ENCODE peak calls at places on chromosomes 2 and 18, in eight cellular contexts. R is GM12865; I is stimulated activated naive CD4-positive, alpha-beta T cell; H is AML-193; M is ACHN; S is heart left ventricle; K is H9; X is NCI-H510A. F is an unnamed sample.
A peak's percentile ranks its signal among the peaks of the same experiment; 100 is the strongest.

GRCh38 chr2:10400568-10400977 is 47.6 kb downstream of the ODC1 start:
- DNase-seq in R (peak; percentile 42), I (no peak), H (peak; percentile 59), M (no peak), S (peak; percentile 63), K (no peak), X (no peak), F (no peak)

GRCh38 chr2:162072976-162073775 is 839 bp downstream of the DPP4 start:
- DNase-seq in R (no peak), I (no peak), H (no peak), M (peak; percentile 18), S (no peak), K (no peak), X (no peak), F (no peak)

GRCh38 chr2:82539222-82539621 is 1919.9 kb downstream of the SUCLG1 start:
- DNase-seq in R (no peak), I (no peak), H (no peak), M (no peak), S (no peak), K (no peak), X (no peak), F (no peak)

GRCh38 chr2:219509780-219510511 is 4.3 kb upstream of the ASIC4 start:
- DNase-seq in R (peak; percentile 35), I (peak; percentile 40), H (peak; percentile 42), M (peak; percentile 75), S (peak; percentile 60), K (peak; percentile 87), X (no peak), F (no peak)

GRCh38 chr2:85924522-85924921 is 35.7 kb upstream of the ST3GAL5 start:
- DNase-seq in R (peak; percentile 10), I (no peak), H (no peak), M (no peak), S (peak; percentile 59), K (no peak), X (no peak), F (no peak)

GRCh38 chr2:74325815-74326214 is 17.4 kb downstream of the SLC4A5 start:
- DNase-seq in R (no peak), I (no peak), H (no peak), M (no peak), S (no peak), K (no peak), X (no peak), F (no peak)

GRCh38 chr2:124296470-124296869 is 271.4 kb downstream of the CNTNAP5 start:
- DNase-seq in R (no peak), I (no peak), H (no peak), M (no peak), S (no peak), K (no peak), X (no peak), F (no peak)

GRCh38 chr2:126802774-126803421 is 95.8 kb upstream of the TEX51 start:
- DNase-seq in R (no peak), I (no peak), H (no peak), M (no peak), S (no peak), K (peak; percentile 26), X (no peak), F (no peak)

GRCh38 chr18:8469793-8470192 is 139.4 kb upstream of the RAB12 start:
- DNase-seq in R (no peak), I (no peak), H (no peak), M (no peak), S (no peak), K (no peak), X (no peak), F (no peak)

GRCh38 chr2:8496617-8497016 is 185.2 kb upstream of the ID2 start:
- DNase-seq in R (no peak), I (no peak), H (no peak), M (no peak), S (no peak), K (no peak), X (no peak), F (no peak)

GRCh38 chr2:15747698-15748471 is 156.2 kb downstream of the DDX1 start:
- DNase-seq in R (no peak), I (no peak), H (no peak), M (no peak), S (no peak), K (peak; percentile 84), X (no peak), F (no peak)

GRCh38 chr2:74269667-74270066 is 71.3 kb downstream of the MTHFD2 start:
- DNase-seq in R (no peak), I (no peak), H (no peak), M (no peak), S (no peak), K (no peak), X (no peak), F (no peak)

GRCh38 chr2:135337066-135337465 is 194.0 kb downstream of the ZRANB3 start:
- DNase-seq in R (no peak), I (no peak), H (no peak), M (no peak), S (no peak), K (no peak), X (no peak), F (no peak)

GRCh38 chr2:186575302-186575701 is 14.6 kb upstream of the ITGAV start:
- DNase-seq in R (peak; percentile 24), I (no peak), H (peak; percentile 63), M (peak; percentile 99), S (peak; percentile 44), K (no peak), X (no peak), F (no peak)

GRCh38 chr18:24273596-24273995 is 124.0 kb downstream of the OSBPL1A start:
- DNase-seq in R (no peak), I (no peak), H (no peak), M (no peak), S (no peak), K (no peak), X (no peak), F (no peak)

GRCh38 chr2:116955646-116956045 is 858.8 kb upstream of the DDX18 start:
- DNase-seq in R (no peak), I (no peak), H (no peak), M (no peak), S (no peak), K (no peak), X (no peak), F (no peak)

GRCh38 chr2:144801766-144802165 is 281.8 kb upstream of the ZEB2 start:
- DNase-seq in R (no peak), I (no peak), H (no peak), M (peak; percentile 24), S (no peak), K (no peak), X (no peak), F (no peak)

GRCh38 chr2:25132693-25133092 is 35.7 kb downstream of the POMC start:
- DNase-seq in R (no peak), I (no peak), H (no peak), M (no peak), S (no peak), K (no peak), X (no peak), F (no peak)